ENCODE peak calls at places on chromosomes 4 and X, in eight cellular contexts. One of them, this sample, is unnamed.
A peak's percentile ranks its signal among the peaks of the same experiment; 100 is the strongest.

GRCh38 chr4:100547541-100548208 is 29.9 kb upstream of the EMCN start:
- DNase-seq in D341Med: no peak
- DNase-seq in kidney tubule cell: peak; percentile 39
- DNase-seq in OCI-M1: no peak
- DNase-seq in NCI-H526 treated with DMSO at 0.1 percent for 48 hours: no peak
- DNase-seq in amygdala: no peak
- DNase-seq in H4: no peak
- DNase-seq in RPMI8226: no peak
- DNase-seq in this sample: no peak

GRCh38 chr4:103008875-103009729 is 10.4 kb downstream of the SLC9B1 start:
- DNase-seq in RPMI8226: peak; percentile 61
- DNase-seq in OCI-M1: peak; percentile 82
- DNase-seq in kidney tubule cell: peak; percentile 70
- DNase-seq in NCI-H526 treated with DMSO at 0.1 percent for 48 hours: peak; percentile 7
- DNase-seq in D341Med: peak; percentile 41
- DNase-seq in H4: peak; percentile 69
- DNase-seq in amygdala: no peak
- DNase-seq in this sample: peak; percentile 76

GRCh38 chrX:39605183-39605582 is 492.6 kb downstream of the BCOR start:
- DNase-seq in kidney tubule cell: no peak
- DNase-seq in amygdala: no peak
- DNase-seq in H4: no peak
- DNase-seq in NCI-H526 treated with DMSO at 0.1 percent for 48 hours: no peak
- DNase-seq in OCI-M1: no peak
- DNase-seq in D341Med: no peak
- DNase-seq in RPMI8226: peak; percentile 47
- DNase-seq in this sample: no peak

GRCh38 chr4:73609688-73610087 is 10.5 kb downstream of the RASSF6 start:
- DNase-seq in OCI-M1: no peak
- DNase-seq in NCI-H526 treated with DMSO at 0.1 percent for 48 hours: no peak
- DNase-seq in RPMI8226: no peak
- DNase-seq in H4: peak; percentile 72
- DNase-seq in D341Med: no peak
- DNase-seq in kidney tubule cell: peak; percentile 39
- DNase-seq in amygdala: no peak
- DNase-seq in this sample: no peak

GRCh38 chrX:19283597-19284339 is 60.0 kb upstream of the PDHA1 start:
- DNase-seq in RPMI8226: no peak
- DNase-seq in D341Med: no peak
- DNase-seq in OCI-M1: no peak
- DNase-seq in kidney tubule cell: no peak
- DNase-seq in H4: no peak
- DNase-seq in NCI-H526 treated with DMSO at 0.1 percent for 48 hours: no peak
- DNase-seq in amygdala: no peak
- DNase-seq in this sample: no peak

GRCh38 chrX:132508834-132509233 is 20.0 kb upstream of the MBNL3 start:
- DNase-seq in RPMI8226: no peak
- DNase-seq in NCI-H526 treated with DMSO at 0.1 percent for 48 hours: no peak
- DNase-seq in amygdala: no peak
- DNase-seq in OCI-M1: no peak
- DNase-seq in D341Med: no peak
- DNase-seq in kidney tubule cell: no peak
- DNase-seq in H4: no peak
- DNase-seq in this sample: no peak

GRCh38 chr4:95294291-95294690 is 254.5 kb downstream of the UNC5C start:
- DNase-seq in kidney tubule cell: no peak
- DNase-seq in H4: no peak
- DNase-seq in NCI-H526 treated with DMSO at 0.1 percent for 48 hours: no peak
- DNase-seq in amygdala: no peak
- DNase-seq in OCI-M1: no peak
- DNase-seq in D341Med: no peak
- DNase-seq in RPMI8226: no peak
- DNase-seq in this sample: no peak

GRCh38 chrX:69150294-69150960 is 14.8 kb downstream of the PJA1 start:
- DNase-seq in RPMI8226: no peak
- DNase-seq in H4: no peak
- DNase-seq in NCI-H526 treated with DMSO at 0.1 percent for 48 hours: no peak
- DNase-seq in D341Med: no peak
- DNase-seq in kidney tubule cell: peak; percentile 85
- DNase-seq in OCI-M1: no peak
- DNase-seq in amygdala: no peak
- DNase-seq in this sample: no peak

GRCh38 chrX:115378471-115378870 is 89.0 kb downstream of the LUZP4 start:
- DNase-seq in kidney tubule cell: no peak
- DNase-seq in NCI-H526 treated with DMSO at 0.1 percent for 48 hours: no peak
- DNase-seq in D341Med: no peak
- DNase-seq in OCI-M1: peak; percentile 13
- DNase-seq in RPMI8226: no peak
- DNase-seq in amygdala: no peak
- DNase-seq in H4: no peak
- DNase-seq in this sample: no peak

GRCh38 chrX:31608651-31609050 is 536.8 kb upstream of the FTHL17 start:
- DNase-seq in amygdala: no peak
- DNase-seq in D341Med: no peak
- DNase-seq in RPMI8226: no peak
- DNase-seq in kidney tubule cell: peak; percentile 4
- DNase-seq in NCI-H526 treated with DMSO at 0.1 percent for 48 hours: no peak
- DNase-seq in H4: no peak
- DNase-seq in OCI-M1: no peak
- DNase-seq in this sample: no peak

GRCh38 chr4:53929955-53930798 is 134.2 kb downstream of the CHIC2 start:
- DNase-seq in amygdala: peak; percentile 28
- DNase-seq in NCI-H526 treated with DMSO at 0.1 percent for 48 hours: peak; percentile 79
- DNase-seq in kidney tubule cell: peak; percentile 84
- DNase-seq in D341Med: peak; percentile 80
- DNase-seq in OCI-M1: peak; percentile 85
- DNase-seq in H4: peak; percentile 89
- DNase-seq in RPMI8226: peak; percentile 48
- DNase-seq in this sample: peak; percentile 82

GRCh38 chr4:55554453-55555030 is 7.8 kb upstream of the CLOCK start:
- DNase-seq in RPMI8226: peak; percentile 8
- DNase-seq in OCI-M1: peak; percentile 70
- DNase-seq in kidney tubule cell: peak; percentile 47
- DNase-seq in amygdala: no peak
- DNase-seq in D341Med: peak; percentile 26
- DNase-seq in H4: peak; percentile 28
- DNase-seq in NCI-H526 treated with DMSO at 0.1 percent for 48 hours: no peak
- DNase-seq in this sample: no peak

GRCh38 chr4:164596927-164597326 is 157.0 kb upstream of the SMIM31 start:
- DNase-seq in amygdala: no peak
- DNase-seq in H4: no peak
- DNase-seq in RPMI8226: no peak
- DNase-seq in NCI-H526 treated with DMSO at 0.1 percent for 48 hours: no peak
- DNase-seq in OCI-M1: no peak
- DNase-seq in kidney tubule cell: no peak
- DNase-seq in D341Med: no peak
- DNase-seq in this sample: no peak

GRCh38 chr4:5370286-5370685 is 319.0 kb downstream of the STK32B start:
- DNase-seq in D341Med: no peak
- DNase-seq in kidney tubule cell: peak; percentile 77
- DNase-seq in OCI-M1: no peak
- DNase-seq in NCI-H526 treated with DMSO at 0.1 percent for 48 hours: no peak
- DNase-seq in RPMI8226: no peak
- DNase-seq in H4: peak; percentile 84
- DNase-seq in amygdala: no peak
- DNase-seq in this sample: no peak

GRCh38 chr4:87802858-87803257 is 3.5 kb downstream of the IBSP start:
- DNase-seq in D341Med: no peak
- DNase-seq in OCI-M1: peak; percentile 10
- DNase-seq in amygdala: no peak
- DNase-seq in kidney tubule cell: no peak
- DNase-seq in RPMI8226: no peak
- DNase-seq in NCI-H526 treated with DMSO at 0.1 percent for 48 hours: no peak
- DNase-seq in H4: no peak
- DNase-seq in this sample: no peak

GRCh38 chrX:48695524-48695875 is 1.0 kb upstream of the SUV39H1 start:
- DNase-seq in D341Med: no peak
- DNase-seq in amygdala: no peak
- DNase-seq in RPMI8226: no peak
- DNase-seq in OCI-M1: no peak
- DNase-seq in H4: no peak
- DNase-seq in kidney tubule cell: peak; percentile 66
- DNase-seq in NCI-H526 treated with DMSO at 0.1 percent for 48 hours: no peak
- DNase-seq in this sample: no peak

GRCh38 chrX:314781-315595 is 3.6 kb downstream of the GTPBP6 start:
- DNase-seq in kidney tubule cell: no peak
- DNase-seq in amygdala: no peak
- DNase-seq in H4: no peak
- DNase-seq in OCI-M1: no peak
- DNase-seq in RPMI8226: no peak
- DNase-seq in NCI-H526 treated with DMSO at 0.1 percent for 48 hours: no peak
- DNase-seq in D341Med: no peak
- DNase-seq in this sample: no peak

GRCh38 chrX:33726281-33727160 is 405.6 kb downstream of the FAM47A start:
- DNase-seq in D341Med: no peak
- DNase-seq in kidney tubule cell: no peak
- DNase-seq in amygdala: no peak
- DNase-seq in OCI-M1: no peak
- DNase-seq in RPMI8226: no peak
- DNase-seq in H4: no peak
- DNase-seq in NCI-H526 treated with DMSO at 0.1 percent for 48 hours: no peak
- DNase-seq in this sample: no peak

This sample was measured in KBM-7.